ENCODE peak calls at places on chromosomes 6 and 20, in four cellular contexts. N is HCT116, M is heart left ventricle, E is Peyer's patch. V is an unnamed sample.

GRCh38 chr6:45608252-45608911 is 230.6 kb upstream of the SUPT3H start:
- DNase-seq in N (no peak), M (no peak), E (no peak), V (peak; percentile 56)

GRCh38 chr20:25042531-25043498 is 15.1 kb downstream of the ACSS1 start:
- DNase-seq in N (no peak), M (peak; percentile 88), E (peak; percentile 76), V (no peak)

GRCh38 chr6:41638801-41639555 is 710 bp downstream of the MDFI start:
- DNase-seq in N (no peak), M (peak; percentile 25), E (no peak), V (no peak)

GRCh38 chr20:53826597-53827291 is 233.1 kb upstream of the ZNF217 start:
- DNase-seq in N (no peak), M (no peak), E (no peak), V (no peak)

GRCh38 chr20:59831024-59831900 is 102.2 kb downstream of the SYCP2 start:
- DNase-seq in N (no peak), M (no peak), E (peak; percentile 64), V (no peak)

GRCh38 chr6:108260126-108260808 is 573 bp downstream of the SNX3 start:
- DNase-seq in N (peak; percentile 16), M (no peak), E (peak; percentile 52), V (peak; percentile 48)

GRCh38 chr6:11370191-11371018 is 137.9 kb upstream of the NEDD9 start:
- DNase-seq in N (no peak), M (peak; percentile 51), E (no peak), V (no peak)

GRCh38 chr20:5056801-5057599 is 55.7 kb upstream of the SLC23A2 start:
- DNase-seq in N (peak; percentile 26), M (peak; percentile 36), E (no peak), V (peak; percentile 35)

GRCh38 chr6:83057705-83058321 is 7.8 kb downstream of the UBE3D start:
- DNase-seq in N (peak; percentile 22), M (no peak), E (no peak), V (peak; percentile 57)

GRCh38 chr6:34491091-34491430 is 25.2 kb downstream of the PACSIN1 start:
- DNase-seq in N (no peak), M (no peak), E (no peak), V (peak; percentile 42)

GRCh38 chr20:10306440-10307358 is 88.1 kb downstream of the SNAP25 start:
- DNase-seq in N (no peak), M (no peak), E (no peak), V (peak; percentile 73)

GRCh38 chr20:35307666-35308653 is 15.7 kb upstream of the FAM83C start:
- DNase-seq in N (no peak), M (peak; percentile 85), E (no peak), V (peak; percentile 95)

GRCh38 chr6:53793318-53793975 is 1.4 kb upstream of the LRRC1 start:
- DNase-seq in N (peak; percentile 68), M (peak; percentile 37), E (peak; percentile 63), V (no peak)

GRCh38 chr6:79872986-79873385 is 74.4 kb downstream of the ELOVL4 start:
- DNase-seq in N (no peak), M (no peak), E (no peak), V (peak; percentile 76)

GRCh38 chr6:85079761-85080160 is 315.4 kb upstream of the TBX18 start:
- DNase-seq in N (no peak), M (no peak), E (no peak), V (peak; percentile 16)

GRCh38 chr6:52161689-52162438 is 24.3 kb upstream of the IL17A start:
- DNase-seq in N (no peak), M (no peak), E (no peak), V (no peak)

GRCh38 chr20:31633339-31633914 is 4.3 kb upstream of the COX4I2 start:
- DNase-seq in N (no peak), M (peak; percentile 46), E (no peak), V (no peak)

GRCh38 chr20:9334866-9335265 is 179.5 kb upstream of the LAMP5 start:
- DNase-seq in N (no peak), M (no peak), E (no peak), V (no peak)

GRCh38 chr6:74967821-74968220 is 238.0 kb downstream of the COL12A1 start:
- DNase-seq in N (no peak), M (no peak), E (no peak), V (no peak)

GRCh38 chr20:17823382-17824144 is 123.8 kb downstream of the BANF2 start:
- DNase-seq in N (no peak), M (peak; percentile 5), E (no peak), V (no peak)

GRCh38 chr6:129239825-129240491 is 357.0 kb downstream of the LAMA2 start:
- DNase-seq in N (no peak), M (no peak), E (no peak), V (no peak)

GRCh38 chr6:166639921-166640320 is 12.9 kb upstream of the RPS6KA2 start:
- DNase-seq in N (no peak), M (no peak), E (no peak), V (no peak)

GRCh38 chr6:163262080-163262479 is 152.4 kb upstream of the QKI start:
- DNase-seq in N (no peak), M (no peak), E (no peak), V (no peak)

GRCh38 chr6:27866370-27867050 is 45.7 kb downstream of the OR2B2 start:
- DNase-seq in N (no peak), M (no peak), E (peak; percentile 58), V (peak; percentile 45)

GRCh38 chr6:136113736-136114173 is 136.4 kb downstream of the MTFR2 start:
- DNase-seq in N (no peak), M (peak; percentile 72), E (no peak), V (peak; percentile 85)

GRCh38 chr6:40413231-40413755 is 173.9 kb downstream of the LRFN2 start:
- DNase-seq in N (no peak), M (no peak), E (no peak), V (no peak)

GRCh38 chr20:41004561-41005360 is 23.9 kb upstream of the TOP1 start:
- DNase-seq in N (no peak), M (no peak), E (no peak), V (peak; percentile 9)

GRCh38 chr6:37451411-37452273 is 18.6 kb downstream of the CMTR1 start:
- DNase-seq in N (no peak), M (no peak), E (no peak), V (no peak)

GRCh38 chr6:56851541-56852248 is 103.2 kb upstream of the BEND6 start:
- DNase-seq in N (no peak), M (peak; percentile 53), E (no peak), V (peak; percentile 87)

GRCh38 chr6:56852249-56852606 is 102.7 kb upstream of the BEND6 start:
- DNase-seq in N (no peak), M (no peak), E (no peak), V (no peak)

GRCh38 chr6:56849876-56850275 is 105.0 kb upstream of the BEND6 start:
- DNase-seq in N (no peak), M (no peak), E (no peak), V (peak; percentile 71)

GRCh38 chr6:56850618-56851017 is 104.3 kb upstream of the BEND6 start:
- DNase-seq in N (no peak), M (no peak), E (no peak), V (no peak)

DNA sequence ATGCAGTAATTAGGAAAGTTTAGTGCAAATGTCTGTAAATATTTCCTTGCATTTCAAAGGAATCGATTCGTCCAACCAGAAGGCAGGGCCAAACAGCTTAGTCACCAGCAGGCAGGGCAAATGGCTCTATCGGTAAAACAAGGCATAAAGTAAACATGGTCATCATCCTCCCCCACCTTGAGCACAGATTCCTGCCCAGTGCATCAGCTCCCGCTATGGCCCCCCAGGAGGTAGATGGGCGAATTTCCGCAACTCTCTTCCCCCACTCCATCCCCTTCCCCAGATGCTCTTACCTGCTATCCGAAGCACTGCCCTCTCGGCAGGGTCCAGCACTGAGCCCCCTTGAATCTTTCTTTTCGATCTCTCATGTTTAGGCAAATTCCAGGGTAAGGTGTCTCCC is 103.8 kb upstream of the BEND6 start:
- DNase-seq in N (no peak), M (no peak), E (no peak), V (no peak)
- H3K4me3 ChIP-seq in N (no peak overlapping the region), M (peak overlapping the region; percentile 67), E (peak overlapping the region; percentile 12), V (peak overlapping the region; percentile 70)

DNA sequence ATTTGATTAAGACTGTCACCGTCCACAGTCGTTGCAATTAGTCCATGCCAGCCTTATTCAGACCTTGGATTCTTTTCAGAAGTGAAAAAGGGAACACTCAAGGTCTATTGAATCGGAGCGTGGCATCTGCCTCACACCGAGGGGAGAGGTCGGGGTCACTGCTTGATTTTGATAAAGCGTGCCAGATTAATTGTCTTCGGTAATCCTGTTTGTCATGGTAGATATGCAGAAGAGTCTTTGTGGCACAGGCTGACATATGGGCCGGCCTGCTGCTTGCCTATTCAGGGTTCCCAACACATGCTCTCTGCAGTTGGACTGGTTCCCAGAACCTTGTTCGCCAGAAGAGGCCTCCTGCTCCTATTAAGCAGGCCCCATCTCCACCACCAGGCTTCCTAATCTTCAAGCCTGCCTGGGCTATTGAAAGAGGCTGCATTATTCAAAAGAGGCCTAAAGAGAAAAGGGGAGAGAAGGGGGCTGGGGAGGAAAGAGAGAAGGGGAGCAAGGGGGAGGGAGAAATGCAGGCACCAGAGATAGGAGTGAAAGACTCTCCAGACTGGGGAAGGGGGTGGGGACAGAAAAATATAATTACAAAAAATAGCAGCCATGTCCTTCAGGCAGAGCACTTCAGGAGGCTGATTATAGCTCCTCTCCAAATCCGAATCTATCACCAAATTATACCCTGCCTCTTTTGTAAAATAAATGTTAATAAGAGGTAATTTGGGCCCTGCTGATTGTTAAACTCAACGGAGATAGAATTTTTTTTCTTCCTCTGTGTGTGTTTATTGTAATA is 611.3 kb downstream of the HDGFL1 start:
- DNase-seq in N (no peak), M (peak; percentile 87), E (no peak), V (peak; percentile 88)
- TF ChIP-seq CTCF in N (no peak), M (no peak), E (no peak), V (peak; percentile 20)

DNA sequence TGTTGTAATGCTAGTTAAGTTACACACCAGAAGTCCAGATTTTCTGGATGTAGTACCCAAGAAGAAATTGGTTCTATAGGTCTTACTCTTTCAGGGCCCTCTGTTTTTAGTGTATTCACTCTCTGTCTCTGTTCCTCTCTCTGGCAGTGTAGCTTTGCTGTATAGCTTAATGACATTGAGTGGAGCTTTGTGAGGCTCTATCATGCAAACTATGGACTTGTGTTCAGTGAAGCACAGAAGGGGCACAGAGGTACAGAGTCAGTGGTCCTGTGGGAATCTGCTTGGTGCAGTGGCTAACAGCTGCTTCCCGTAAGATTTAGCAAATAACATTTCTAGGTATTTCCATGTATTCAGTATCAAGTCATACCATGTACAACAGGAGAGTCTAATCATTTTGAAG is 26.1 kb downstream of the NKX2-4 start:
- DNase-seq in N (no peak), M (no peak), E (no peak), V (no peak)
- H3K4me3 ChIP-seq in N (no peak overlapping the region), M (no peak overlapping the region), E (no peak overlapping the region), V (no peak overlapping the region)

GRCh38 chr6:134413241-134413643 is 95.3 kb upstream of the SGK1 start:
- DNase-seq in N (no peak), M (no peak), E (no peak), V (no peak)

GRCh38 chr6:134416501-134417154 is 98.7 kb upstream of the SGK1 start:
- DNase-seq in N (no peak), M (no peak), E (no peak), V (peak; percentile 64)

GRCh38 chr6:134414793-134415192 is 96.9 kb upstream of the SGK1 start:
- DNase-seq in N (no peak), M (peak; percentile 45), E (no peak), V (no peak)

GRCh38 chr6:134415681-134416080 is 97.8 kb upstream of the SGK1 start:
- DNase-seq in N (no peak), M (no peak), E (no peak), V (no peak)

DNA sequence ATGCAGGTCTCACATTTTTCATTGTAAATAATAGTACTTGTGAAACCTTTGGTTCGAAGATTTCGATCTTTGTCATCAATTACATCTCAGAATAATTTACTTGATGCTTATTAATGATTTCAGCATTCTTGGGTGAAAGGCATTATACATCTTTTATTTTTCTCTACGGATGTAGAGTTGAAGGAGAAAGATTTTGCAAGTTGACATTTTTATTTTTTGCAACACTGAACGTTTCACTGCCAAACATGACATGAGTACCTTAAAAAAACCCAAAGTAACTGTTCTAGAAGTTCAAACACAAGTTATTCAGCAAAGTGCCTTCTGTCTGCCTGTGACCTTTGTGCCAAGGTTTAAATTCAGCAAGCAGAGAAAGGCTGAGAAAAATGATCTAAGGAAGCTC is 97.3 kb upstream of the SGK1 start:
- DNase-seq in N (no peak), M (no peak), E (no peak), V (no peak)
- TF ChIP-seq CTCF in N (no peak), M (no peak), E (no peak), V (no peak)

V was measured in AG10803.